ENCODE peak calls at places on chromosomes 16 and 17, in eight cellular contexts. M is H9, G is ELF-1, W is RWPE1, L is NCI-H2227 treated with DMSO at 0.1 percent for 48 hours, Z is GM13977, Q is brain microvascular endothelial cell, S is stomach. F is an unnamed sample.

GRCh38 chr17:44972953-44973352 is 4.8 kb upstream of the C1QL1 start:
- DNase-seq in S (no peak), W (peak), Z (no peak), Q (peak), G (no peak), L (no peak), M (no peak), F (no peak)

GRCh38 chr16:81610144-81610842 is 165.7 kb downstream of the CMIP start:
- DNase-seq in L (no peak), G (peak), Q (peak), Z (no peak), M (no peak), W (peak), S (peak), F (no peak)

GRCh38 chr17:3926860-3927627 is 10.8 kb upstream of the P2RX1 start:
- DNase-seq in W (no peak), S (no peak), G (peak), M (no peak), Q (no peak), L (no peak), Z (no peak), F (no peak)

GRCh38 chr17:39812466-39812865 is 51.6 kb downstream of the IKZF3 start:
- DNase-seq in S (peak), Z (no peak), G (no peak), M (no peak), W (no peak), L (no peak), Q (no peak), F (no peak)

GRCh38 chr16:88639231-88640038 is 1.1 kb downstream of the IL17C start:
- DNase-seq in G (peak), W (no peak), S (peak), M (peak), Q (no peak), L (no peak), Z (no peak), F (no peak)

GRCh38 chr16:9849697-9850245 is 332.5 kb downstream of the GRIN2A start:
- DNase-seq in L (no peak), Z (no peak), W (no peak), Q (no peak), M (no peak), S (no peak), G (no peak), F (no peak)

GRCh38 chr16:67399218-67399733 is 6.0 kb upstream of the TPPP3 start:
- DNase-seq in S (peak), M (peak), L (no peak), Q (no peak), W (no peak), G (peak), Z (peak), F (peak)

GRCh38 chr16:26330654-26331053 is 638.9 kb downstream of the HS3ST4 start:
- DNase-seq in L (no peak), Q (no peak), S (no peak), M (no peak), G (no peak), W (no peak), Z (no peak), F (no peak)

GRCh38 chr16:49851468-49851787 is 4.5 kb downstream of the ZNF423 start:
- DNase-seq in W (no peak), L (no peak), Q (no peak), G (no peak), S (no peak), Z (no peak), M (no peak), F (no peak)

GRCh38 chr16:21590791-21591190 is 8.6 kb upstream of the METTL9 start:
- DNase-seq in L (no peak), Z (no peak), W (no peak), Q (no peak), M (no peak), S (no peak), G (no peak), F (no peak)

GRCh38 chr17:15273141-15273793 is 8.1 kb upstream of the PMP22 start:
- DNase-seq in Q (peak), S (no peak), W (no peak), L (no peak), G (no peak), M (no peak), Z (no peak), F (no peak)

GRCh38 chr16:83143788-83144187 is 517.0 kb downstream of the CDH13 start:
- DNase-seq in Q (peak), Z (no peak), W (no peak), M (no peak), S (no peak), L (no peak), G (peak), F (no peak)

GRCh38 chr16:69566437-69567030 is 768 bp downstream of the NFAT5 start:
- DNase-seq in W (peak), Z (peak), Q (peak), S (peak), G (peak), L (peak), M (peak), F (peak)

GRCh38 chr17:82226809-82227628 is 1.8 kb upstream of the SLC16A3 start:
- DNase-seq in S (no peak), Z (no peak), W (no peak), Q (no peak), M (no peak), G (no peak), L (no peak), F (no peak)

GRCh38 chr16:58051821-58052603 is 26.5 kb downstream of the MMP15 start:
- DNase-seq in M (no peak), W (no peak), G (no peak), S (no peak), L (no peak), Q (no peak), Z (no peak), F (no peak)

GRCh38 chr16:84080813-84081212 is 35.9 kb downstream of the MBTPS1 start:
- DNase-seq in L (no peak), G (no peak), S (no peak), M (no peak), Q (no peak), W (no peak), Z (no peak), F (no peak)

GRCh38 chr17:336110-337021 is 16.2 kb downstream of the RPH3AL start:
- DNase-seq in Q (no peak), M (peak), Z (no peak), L (no peak), W (no peak), S (peak), G (no peak), F (no peak)

GRCh38 chr16:52408197-52408845 is 138.6 kb downstream of the TOX3 start:
- DNase-seq in Z (no peak), L (no peak), M (no peak), G (no peak), W (no peak), Q (no peak), S (no peak), F (no peak)

GRCh38 chr17:1779571-1780074 is 17.8 kb downstream of the SERPINF1 start:
- DNase-seq in Z (no peak), M (no peak), L (no peak), W (peak), S (peak), Q (peak), G (no peak), F (no peak)

GRCh38 chr16:64290461-64290860 is 831.4 kb downstream of the CDH11 start:
- DNase-seq in G (no peak), Z (no peak), Q (no peak), L (no peak), M (no peak), W (no peak), S (no peak), F (no peak)

GRCh38 chr16:30654856-30655255 is 3.4 kb upstream of the FBRS start:
- DNase-seq in W (no peak), Q (no peak), Z (no peak), M (no peak), L (no peak), S (no peak), G (no peak), F (no peak)

GRCh38 chr17:62596662-62597061 is 30.8 kb upstream of the MRC2 start:
- DNase-seq in G (no peak), Z (no peak), L (no peak), M (no peak), W (no peak), Q (no peak), S (no peak), F (no peak)

GRCh38 chr17:57114085-57114673 is 29.1 kb downstream of the AKAP1 start:
- DNase-seq in G (peak), L (no peak), Q (no peak), W (peak), Z (peak), M (peak), S (peak), F (peak)

GRCh38 chr17:71184716-71185115 is 936.1 kb upstream of the SOX9 start:
- DNase-seq in Q (no peak), G (no peak), L (no peak), W (peak), S (no peak), M (no peak), Z (no peak), F (no peak)

F was measured in T-helper 9 cell.